ENCODE peak calls at places on chromosomes 3 and 15, in five cellular contexts. Q is GM12891, Z is stomach, E is upper lobe of left lung, P is transverse colon. R is an unnamed sample.

GRCh38 chr3:107629556-107629955 is 106.8 kb downstream of the BBX start:
- DNase-seq in Q (no peak), Z (no peak), E (no peak), P (no peak), R (no peak)

GRCh38 chr3:126085841-126086240 is 1.9 kb upstream of the SLC41A3 start:
- DNase-seq in Q (no peak), Z (no peak), E (no peak), P (no peak), R (no peak)

GRCh38 chr3:150291515-150291914 is 116.6 kb upstream of the TSC22D2 start:
- DNase-seq in Q (no peak), Z (no peak), E (no peak), P (no peak), R (no peak)

GRCh38 chr3:58251653-58252052 is 14.1 kb downstream of the ABHD6 start:
- DNase-seq in Q (no peak), Z (no peak), E (no peak), P (no peak), R (no peak)

GRCh38 chr15:89108865-89109660 is 20.8 kb downstream of the ABHD2 start:
- DNase-seq in Q (no peak), Z (no peak), E (no peak), P (no peak), R (no peak)

GRCh38 chr3:43153189-43154083 is 47.6 kb upstream of the POMGNT2 start:
- DNase-seq in Q (no peak), Z (no peak), E (no peak), P (peak; percentile 48), R (peak; percentile 94)

GRCh38 chr3:123338620-123339061 is 110.2 kb downstream of the ADCY5 start:
- DNase-seq in Q (no peak), Z (no peak), E (no peak), P (no peak), R (no peak)

GRCh38 chr3:73461582-73461981 is 163.2 kb downstream of the PDZRN3 start:
- DNase-seq in Q (no peak), Z (no peak), E (no peak), P (no peak), R (no peak)

GRCh38 chr3:190101320-190102117 is 19.2 kb downstream of the P3H2 start:
- DNase-seq in Q (no peak), Z (no peak), E (no peak), P (no peak), R (no peak)

GRCh38 chr3:189101594-189101993 is 70.2 kb upstream of the TPRG1 start:
- DNase-seq in Q (no peak), Z (no peak), E (no peak), P (no peak), R (no peak)

GRCh38 chr3:65338571-65338970 is 650.8 kb upstream of the ADAMTS9 start:
- DNase-seq in Q (no peak), Z (no peak), E (no peak), P (no peak), R (no peak)

GRCh38 chr3:32399030-32399620 is 7.5 kb downstream of the CMTM7 start:
- DNase-seq in Q (no peak), Z (no peak), E (no peak), P (no peak), R (no peak)

GRCh38 chr3:184354121-184354728 is 7.2 kb downstream of the CLCN2 start:
- DNase-seq in Q (peak; percentile 71), Z (peak; percentile 58), E (peak; percentile 39), P (peak; percentile 66), R (no peak)

GRCh38 chr3:23776352-23776891 is 29.3 kb upstream of the UBE2E1 start:
- DNase-seq in Q (no peak), Z (no peak), E (no peak), P (no peak), R (no peak)

GRCh38 chr15:85718271-85718971 is 76.3 kb downstream of the KLHL25 start:
- DNase-seq in Q (no peak), Z (no peak), E (no peak), P (no peak), R (no peak)

GRCh38 chr3:113086506-113087461 is 96.0 kb downstream of the GTPBP8 start:
- DNase-seq in Q (no peak), Z (no peak), E (no peak), P (no peak), R (no peak)

GRCh38 chr3:149321640-149322039 is 11.8 kb downstream of the TM4SF18 start:
- DNase-seq in Q (no peak), Z (no peak), E (no peak), P (no peak), R (no peak)

GRCh38 chr3:187943677-187944390 is 198.6 kb upstream of the BCL6 start:
- DNase-seq in Q (no peak), Z (no peak), E (peak; percentile 31), P (no peak), R (no peak)

GRCh38 chr3:64426551-64426950 is 201.3 kb upstream of the PRICKLE2 start:
- DNase-seq in Q (no peak), Z (no peak), E (no peak), P (no peak), R (no peak)

GRCh38 chr3:79297242-79297641 is 470.6 kb downstream of the ROBO1 start:
- DNase-seq in Q (no peak), Z (no peak), E (no peak), P (no peak), R (no peak)

GRCh38 chr15:29268706-29269484 is 727 bp downstream of the NSMCE3 start:
- DNase-seq in Q (no peak), Z (no peak), E (peak; percentile 27), P (peak; percentile 47), R (no peak)

GRCh38 chr3:128505771-128506170 is 12.8 kb upstream of the GATA2 start:
- DNase-seq in Q (no peak), Z (no peak), E (no peak), P (no peak), R (no peak)

GRCh38 chr15:94236638-94237037 is 5.3 kb downstream of the MCTP2 start:
- DNase-seq in Q (no peak), Z (no peak), E (no peak), P (no peak), R (no peak)

GRCh38 chr3:86229086-86229774 is 761.7 kb downstream of the VGLL3 start:
- DNase-seq in Q (no peak), Z (no peak), E (no peak), P (no peak), R (no peak)

GRCh38 chr3:111076732-111077131 is 5.1 kb downstream of the NECTIN3 start:
- DNase-seq in Q (no peak), Z (no peak), E (no peak), P (no peak), R (no peak)

GRCh38 chr3:138253609-138254008 is 66.5 kb downstream of the ARMC8 start:
- DNase-seq in Q (no peak), Z (no peak), E (no peak), P (no peak), R (no peak)

GRCh38 chr3:103056552-103056951 is 621.7 kb downstream of the ZPLD1 start:
- DNase-seq in Q (no peak), Z (no peak), E (no peak), P (no peak), R (no peak)

GRCh38 chr15:95287774-95288173 is 1042.7 kb upstream of the NR2F2 start:
- DNase-seq in Q (no peak), Z (no peak), E (no peak), P (peak; percentile 20), R (no peak)

GRCh38 chr3:187019542-187020072 is 89.3 kb downstream of the ST6GAL1 start:
- DNase-seq in Q (no peak), Z (no peak), E (no peak), P (no peak), R (no peak)

GRCh38 chr3:44913868-44914468 is 39.6 kb downstream of the TGM4 start:
- DNase-seq in Q (peak; percentile 66), Z (peak; percentile 75), E (peak; percentile 74), P (peak; percentile 72), R (no peak)

GRCh38 chr15:25773248-25773647 is 89.9 kb downstream of the ATP10A start:
- DNase-seq in Q (no peak), Z (peak; percentile 11), E (no peak), P (no peak), R (peak; percentile 62)

GRCh38 chr15:25772500-25772899 is 90.6 kb downstream of the ATP10A start:
- DNase-seq in Q (no peak), Z (no peak), E (no peak), P (no peak), R (peak; percentile 60)

GRCh38 chr15:25768271-25768670 is 94.9 kb downstream of the ATP10A start:
- DNase-seq in Q (no peak), Z (no peak), E (no peak), P (no peak), R (peak; percentile 83)

GRCh38 chr15:25770031-25770430 is 93.1 kb downstream of the ATP10A start:
- DNase-seq in Q (no peak), Z (no peak), E (no peak), P (no peak), R (peak; percentile 39)

GRCh38 chr15:25770618-25771369 is 92.3 kb downstream of the ATP10A start:
- DNase-seq in Q (no peak), Z (no peak), E (no peak), P (no peak), R (peak; percentile 89)
- TF ChIP-seq POLR2AphosphoS5 in Q (no peak), Z (no peak), E (no peak), P (no peak), R (no peak)

GRCh38 chr3:46383211-46383945 is 12.6 kb downstream of the CCR5 start:
- DNase-seq in Q (no peak), Z (peak; percentile 55), E (peak; percentile 73), P (peak; percentile 77), R (no peak)

GRCh38 chr3:46381662-46382061 is 10.9 kb downstream of the CCR5 start:
- DNase-seq in Q (no peak), Z (no peak), E (no peak), P (no peak), R (no peak)

GRCh38 chr3:46389306-46389705 is 17.6 kb downstream of the CCR5AS start:
- DNase-seq in Q (no peak), Z (no peak), E (no peak), P (no peak), R (no peak)

GRCh38 chr3:46383946-46384330 is 13.2 kb downstream of the CCR5 start:
- DNase-seq in Q (no peak), Z (no peak), E (no peak), P (no peak), R (no peak)

GRCh38 chr3:46386206-46386605 is 15.5 kb downstream of the CCR5 start:
- DNase-seq in Q (no peak), Z (no peak), E (peak; percentile 45), P (no peak), R (no peak)
- TF ChIP-seq POLR2AphosphoS5 in Q (no peak), Z (no peak), E (no peak), P (no peak), R (no peak)

GRCh38 chr3:66497288-66497972 is 3.4 kb downstream of the LRIG1 start:
- DNase-seq in Q (no peak), Z (no peak), E (no peak), P (no peak), R (no peak)
- TF ChIP-seq POLR2AphosphoS5 in Q (no peak), Z (peak; percentile 3), E (no peak), P (peak; percentile 34), R (peak; percentile 48)

DNA sequence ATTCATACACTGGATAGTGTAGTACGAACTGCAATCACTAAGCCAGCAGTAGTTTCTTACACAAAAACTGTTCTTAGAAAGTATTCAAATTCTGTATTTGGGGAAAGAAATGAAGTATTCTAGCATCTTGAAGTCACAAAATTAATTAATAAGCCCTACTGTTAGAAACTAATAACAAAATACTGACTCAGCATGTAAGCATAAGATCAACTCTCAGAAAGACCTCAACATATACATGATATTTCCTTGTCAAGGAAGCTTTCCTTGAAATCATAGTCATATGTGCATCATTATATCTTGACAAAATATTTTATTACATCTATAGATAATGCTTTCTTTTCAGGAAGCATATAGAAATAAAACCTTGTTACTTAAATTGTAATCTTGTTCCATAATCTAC is 115.5 kb upstream of the GOLGA6L6 start:
- DNase-seq in Q (no peak), Z (no peak), E (no peak), P (no peak), R (no peak)
- TF ChIP-seq POLR2AphosphoS5 in Q (no peak), Z (no peak), E (no peak), P (no peak), R (no peak)

R was measured in esophagus muscularis mucosa.